ENCODE peak calls at places on chromosomes 1 and 21, in five cellular contexts. I is left lung, P is body of pancreas, Y is OCI-LY7, C is stomach. H is an unnamed sample.

GRCh38 chr1:187762109-187762508 is 933.4 kb downstream of the PLA2G4A start:
- DNase-seq in I (no peak), P (no peak), Y (no peak), C (no peak), H (no peak)

GRCh38 chr1:42690477-42691156 is 8.4 kb downstream of the YBX1 start:
- DNase-seq in I (no peak), P (no peak), Y (no peak), C (no peak), H (no peak)

GRCh38 chr21:43188181-43188580 is 19.4 kb downstream of the CRYAA start:
- DNase-seq in I (no peak), P (no peak), Y (no peak), C (no peak), H (no peak)

GRCh38 chr1:9269078-9269501 is 23.6 kb upstream of the SPSB1 start:
- DNase-seq in I (no peak), P (no peak), Y (no peak), C (no peak), H (no peak)

GRCh38 chr21:36163780-36164426 is 7.3 kb downstream of the DOP1B start:
- DNase-seq in I (no peak), P (no peak), Y (no peak), C (no peak), H (no peak)

GRCh38 chr1:37305841-37306240 is 168.5 kb upstream of the ZC3H12A start:
- DNase-seq in I (no peak), P (no peak), Y (no peak), C (no peak), H (no peak)

GRCh38 chr1:233695901-233696300 is 82.0 kb downstream of the KCNK1 start:
- DNase-seq in I (no peak), P (no peak), Y (no peak), C (no peak), H (peak; percentile 33)

GRCh38 chr21:34704119-34704518 is 35.3 kb downstream of the CLIC6 start:
- DNase-seq in I (no peak), P (no peak), Y (no peak), C (no peak), H (no peak)

GRCh38 chr1:18575620-18576019 is 55.0 kb upstream of the PAX7 start:
- DNase-seq in I (peak; percentile 85), P (peak; percentile 72), Y (peak; percentile 66), C (peak; percentile 80), H (no peak)

GRCh38 chr21:40143822-40144525 is 276.7 kb downstream of the PCP4 start:
- DNase-seq in I (no peak), P (peak; percentile 70), Y (peak; percentile 51), C (peak; percentile 60), H (no peak)

GRCh38 chr1:149978547-149979023 is 31.9 kb downstream of the OTUD7B start:
- DNase-seq in I (no peak), P (peak; percentile 27), Y (no peak), C (no peak), H (no peak)

GRCh38 chr21:39153373-39153772 is 29.9 kb downstream of the PSMG1 start:
- DNase-seq in I (no peak), P (no peak), Y (peak; percentile 10), C (no peak), H (no peak)

GRCh38 chr1:40438391-40439015 is 11.8 kb upstream of the ZFP69B start:
- DNase-seq in I (no peak), P (no peak), Y (peak; percentile 62), C (no peak), H (no peak)

GRCh38 chr21:38129711-38130110 is 127.1 kb upstream of the KCNJ15 start:
- DNase-seq in I (no peak), P (no peak), Y (no peak), C (no peak), H (no peak)

GRCh38 chr1:184626076-184627011 is 128.3 kb downstream of the EDEM3 start:
- DNase-seq in I (no peak), P (no peak), Y (no peak), C (no peak), H (no peak)

GRCh38 chr1:19398309-19398760 is 86.2 kb downstream of the SLC66A1 start:
- DNase-seq in I (no peak), P (no peak), Y (no peak), C (no peak), H (no peak)

GRCh38 chr1:74343191-74343590 is 108.0 kb downstream of the TNNI3K start:
- DNase-seq in I (peak; percentile 28), P (no peak), Y (no peak), C (no peak), H (no peak)

GRCh38 chr1:43316738-43317520 is 16.1 kb downstream of the TIE1 start:
- DNase-seq in I (peak; percentile 43), P (no peak), Y (no peak), C (no peak), H (no peak)

GRCh38 chr21:31731112-31731801 is 661 bp downstream of the SCAF4 start:
- DNase-seq in I (peak; percentile 87), P (peak; percentile 50), Y (peak; percentile 71), C (peak; percentile 40), H (no peak)

GRCh38 chr1:116460261-116460660 is 87.2 kb downstream of the ATP1A1 start:
- DNase-seq in I (no peak), P (no peak), Y (no peak), C (no peak), H (no peak)

GRCh38 chr1:40382110-40382464 is 8.6 kb downstream of the SMAP2 start:
- DNase-seq in I (no peak), P (no peak), Y (no peak), C (no peak), H (no peak)

GRCh38 chr1:66563094-66563800 is 29.3 kb downstream of the SGIP1 start:
- DNase-seq in I (no peak), P (no peak), Y (no peak), C (no peak), H (no peak)

GRCh38 chr1:5854754-5855153 is 137.5 kb downstream of the NPHP4 start:
- DNase-seq in I (no peak), P (no peak), Y (no peak), C (no peak), H (no peak)

GRCh38 chr1:44485229-44485932 is 80.3 kb downstream of the RNF220 start:
- DNase-seq in I (no peak), P (no peak), Y (no peak), C (no peak), H (peak; percentile 7)

GRCh38 chr1:80076469-80076868 is 1069.9 kb upstream of the ADGRL4 start:
- DNase-seq in I (no peak), P (no peak), Y (no peak), C (no peak), H (no peak)

GRCh38 chr1:19762175-19762779 is 37.4 kb downstream of the TMCO4 start:
- DNase-seq in I (no peak), P (peak; percentile 45), Y (peak; percentile 44), C (peak; percentile 35), H (no peak)

GRCh38 chr1:93676424-93676823 is 5.2 kb downstream of the BCAR3 start:
- DNase-seq in I (no peak), P (no peak), Y (no peak), C (no peak), H (no peak)

GRCh38 chr21:14748662-14749061 is 202.5 kb upstream of the SAMSN1 start:
- DNase-seq in I (no peak), P (no peak), Y (no peak), C (no peak), H (no peak)
- TF ChIP-seq CTCF in I (no peak), P (no peak), Y (no peak), C (no peak), H (no peak)

GRCh38 chr1:212287261-212287895 is 2.2 kb downstream of the PPP2R5A start:
- DNase-seq in I (no peak), P (no peak), Y (peak; percentile 31), C (no peak), H (no peak)
- H3K4me3 ChIP-seq in I (peak overlapping the region; percentile 86), P (no peak overlapping the region), Y (peak overlapping the region; percentile 80), C (peak overlapping the region; percentile 78), H (peak overlapping the region; percentile 78)

DNA sequence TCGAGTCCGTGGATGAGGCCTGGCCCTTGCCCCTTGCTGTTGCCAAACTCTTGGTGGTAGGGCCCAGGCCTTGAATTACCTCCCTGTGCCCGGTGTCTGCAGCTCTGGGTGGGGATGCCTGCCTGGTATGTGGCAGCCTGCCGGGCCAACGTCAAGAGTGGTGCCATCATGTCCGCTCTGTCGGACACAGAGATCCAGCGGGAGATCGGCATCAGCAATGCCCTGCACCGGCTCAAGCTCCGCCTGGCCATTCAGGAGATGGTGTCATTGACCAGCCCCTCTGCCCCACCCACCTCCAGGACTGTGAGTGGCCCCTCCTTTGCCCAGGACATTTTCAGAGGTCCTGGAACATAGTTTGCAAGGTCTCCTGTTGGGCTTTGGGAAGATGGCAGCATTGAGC is 25.7 kb downstream of the MYOG start:
- DNase-seq in I (peak; percentile 54), P (no peak), Y (no peak), C (no peak), H (no peak)
- H3K36me3 ChIP-seq in I (no peaks in the 10 kb centered on the region), P (no peaks in the 10 kb centered on the region), Y (no peaks in the 10 kb centered on the region), C (no peaks in the 10 kb centered on the region), H (no peaks in the 10 kb centered on the region)

GRCh38 chr1:153404768-153405167 is 11.6 kb upstream of the S100A7A start:
- DNase-seq in I (peak; percentile 94), P (peak; percentile 16), Y (peak; percentile 45), C (peak; percentile 49), H (peak; percentile 34)
- TF ChIP-seq CTCF in I (peak; percentile 87), P (no peak), Y (peak; percentile 80), C (no peak), H (peak; percentile 62)

GRCh38 chr1:230231739-230232075 is 164.7 kb downstream of the GALNT2 start:
- DNase-seq in I (peak; percentile 81), P (peak; percentile 83), Y (no peak), C (peak; percentile 84), H (no peak)
- H3K4me3 ChIP-seq in I (no peak overlapping the region), P (no peak overlapping the region), Y (no peak overlapping the region), C (no peak overlapping the region), H (no peak overlapping the region)

DNA sequence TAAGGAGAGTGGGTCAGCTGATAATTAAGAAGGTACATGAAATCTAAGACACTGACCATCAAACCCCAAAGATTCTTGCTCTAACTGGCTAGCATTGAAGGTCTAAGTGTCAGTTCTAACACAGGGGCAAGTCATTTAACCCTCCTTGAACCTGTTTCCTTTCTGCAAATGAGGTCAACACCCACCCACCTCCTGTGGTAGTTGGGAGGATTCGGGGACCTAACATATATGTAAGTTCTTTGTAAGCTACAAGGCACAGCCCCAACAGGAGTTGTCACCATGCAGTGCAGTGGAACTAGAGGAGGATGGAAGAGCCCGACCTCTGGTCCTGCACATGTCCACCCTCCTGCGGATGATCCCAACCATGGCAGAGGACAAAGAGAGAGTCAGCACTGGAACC is 2.4 kb downstream of the NUDT17 start:
- DNase-seq in I (no peak), P (no peak), Y (no peak), C (no peak), H (no peak)
- H3K36me3 ChIP-seq in I (peaks cover 3% of the 10 kb centered on the region), P (peaks cover 6% of the 10 kb centered on the region), Y (peaks cover 50% of the 10 kb centered on the region), C (peaks cover 60% of the 10 kb centered on the region), H (peaks cover 11% of the 10 kb centered on the region)